ENCODE peak calls at places on chromosome 11, in four cellular contexts. One of them, this sample, is unnamed.
A peak's percentile ranks its signal among the peaks of the same experiment; 100 is the strongest.

GRCh38 chr11:118907749-118908106 is 18.0 kb downstream of the BCL9L start:
- DNase-seq in IMR-90: no peak
- DNase-seq in A549: no peak
- DNase-seq in K562: no peak
- DNase-seq in this sample: no peak

GRCh38 chr11:131629925-131630324 is 259.5 kb downstream of the NTM start:
- DNase-seq in IMR-90: no peak
- DNase-seq in A549: no peak
- DNase-seq in K562: no peak
- DNase-seq in this sample: no peak

GRCh38 chr11:118217575-118217974 is 7.2 kb downstream of the JAML start:
- DNase-seq in IMR-90: no peak
- DNase-seq in A549: no peak
- DNase-seq in K562: no peak
- DNase-seq in this sample: no peak

GRCh38 chr11:41978951-41979350 is 519.5 kb upstream of the LRRC4C start:
- DNase-seq in IMR-90: no peak
- DNase-seq in A549: no peak
- DNase-seq in K562: no peak
- DNase-seq in this sample: no peak

GRCh38 chr11:19697721-19698121 is 14.9 kb upstream of the NAV2 start:
- DNase-seq in IMR-90: no peak
- DNase-seq in A549: no peak
- DNase-seq in K562: no peak
- DNase-seq in this sample: no peak

GRCh38 chr11:100831929-100832480 is 144.9 kb downstream of the ARHGAP42 start:
- DNase-seq in IMR-90: no peak
- DNase-seq in A549: no peak
- DNase-seq in K562: no peak
- DNase-seq in this sample: no peak

GRCh38 chr11:12547953-12548650 is 126.1 kb upstream of the TEAD1 start:
- DNase-seq in IMR-90: no peak
- DNase-seq in A549: no peak
- DNase-seq in K562: no peak
- DNase-seq in this sample: no peak

GRCh38 chr11:132087148-132087547 is 716.7 kb downstream of the NTM start:
- DNase-seq in IMR-90: no peak
- DNase-seq in A549: no peak
- DNase-seq in K562: no peak
- DNase-seq in this sample: no peak

GRCh38 chr11:121449123-121449522 is 3.0 kb upstream of the SORL1 start:
- DNase-seq in IMR-90: no peak
- DNase-seq in A549: no peak
- DNase-seq in K562: no peak
- DNase-seq in this sample: no peak

GRCh38 chr11:14422052-14422813 is 63.2 kb upstream of the RRAS2 start:
- DNase-seq in IMR-90: peak; percentile 100
- DNase-seq in A549: peak; percentile 85
- DNase-seq in K562: peak; percentile 59
- DNase-seq in this sample: no peak

GRCh38 chr11:70603756-70604211 is 205.5 kb downstream of the CTTN start:
- DNase-seq in IMR-90: no peak
- DNase-seq in A549: no peak
- DNase-seq in K562: no peak
- DNase-seq in this sample: no peak

DNA sequence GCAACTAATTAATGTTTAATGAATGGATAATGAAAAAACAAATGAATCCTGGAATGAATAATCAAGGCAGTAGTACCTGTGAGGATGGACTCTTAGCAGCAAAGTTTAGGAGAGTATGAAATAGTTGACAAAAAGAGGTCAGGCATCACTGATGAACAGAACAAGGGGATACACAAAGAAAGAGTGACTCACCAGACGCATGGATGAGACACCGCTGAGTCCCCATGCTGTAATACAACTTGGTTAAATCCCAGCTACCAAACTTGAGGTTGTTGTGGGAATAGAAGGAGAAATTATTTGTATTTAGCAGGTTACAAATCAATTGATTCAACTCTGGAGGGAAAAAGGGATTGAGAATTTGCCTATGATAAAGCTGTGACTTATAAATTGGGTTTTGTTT is 976.9 kb upstream of the TENM4 start:
- DNase-seq in IMR-90: no peak
- DNase-seq in A549: no peak
- DNase-seq in K562: no peak
- DNase-seq in this sample: no peak
- TF ChIP-seq ELK1 in IMR-90: no peak
- TF ChIP-seq ELK1 in A549: no peak
- TF ChIP-seq ELK1 in K562: no peak
- TF ChIP-seq ELK1 in this sample: no peak

DNA sequence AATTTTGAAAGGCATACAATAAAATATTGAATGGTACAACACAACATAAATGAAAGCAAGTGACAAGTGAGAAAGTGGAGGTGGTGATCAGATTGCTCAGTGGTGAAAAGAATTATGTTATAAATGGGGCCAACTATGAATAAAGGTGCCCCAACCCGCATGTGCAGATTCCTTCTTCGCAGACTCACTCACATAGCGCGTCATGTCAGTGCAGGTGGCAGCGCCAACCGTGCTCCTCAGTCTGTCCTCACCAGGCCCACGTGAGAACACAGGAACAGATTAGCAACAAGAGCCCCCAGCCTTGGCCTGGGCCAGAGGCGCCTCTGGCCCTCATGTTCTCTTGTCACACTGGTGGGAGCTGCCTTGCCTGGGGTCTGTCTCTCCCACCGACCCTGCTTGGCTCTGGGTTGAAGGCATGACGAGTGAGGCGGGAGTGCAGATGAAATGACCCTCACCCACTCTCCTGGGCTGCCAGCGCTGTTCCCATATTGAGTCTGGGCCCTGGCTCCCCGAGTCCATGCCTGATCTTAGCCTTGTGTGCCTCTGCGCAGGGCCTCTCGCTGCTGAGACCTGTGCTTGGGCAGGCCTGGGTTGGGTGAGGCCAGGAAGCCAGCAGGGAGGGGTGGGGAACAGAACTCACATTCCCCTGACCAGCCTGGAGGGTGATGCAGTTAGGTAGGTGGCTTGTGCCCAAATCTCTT is 6.4 kb downstream of the ATG16L2 start:
- DNase-seq in IMR-90: no peak
- DNase-seq in A549: no peak
- DNase-seq in K562: no peak
- DNase-seq in this sample: no peak
- H3K4me1 ChIP-seq in IMR-90: peaks cover 13% of the 10 kb centered on the region
- H3K4me1 ChIP-seq in A549: peaks cover 7% of the 10 kb centered on the region
- H3K4me1 ChIP-seq in K562: peaks cover 12% of the 10 kb centered on the region
- H3K4me1 ChIP-seq in this sample: peaks cover 24% of the 10 kb centered on the region

DNA sequence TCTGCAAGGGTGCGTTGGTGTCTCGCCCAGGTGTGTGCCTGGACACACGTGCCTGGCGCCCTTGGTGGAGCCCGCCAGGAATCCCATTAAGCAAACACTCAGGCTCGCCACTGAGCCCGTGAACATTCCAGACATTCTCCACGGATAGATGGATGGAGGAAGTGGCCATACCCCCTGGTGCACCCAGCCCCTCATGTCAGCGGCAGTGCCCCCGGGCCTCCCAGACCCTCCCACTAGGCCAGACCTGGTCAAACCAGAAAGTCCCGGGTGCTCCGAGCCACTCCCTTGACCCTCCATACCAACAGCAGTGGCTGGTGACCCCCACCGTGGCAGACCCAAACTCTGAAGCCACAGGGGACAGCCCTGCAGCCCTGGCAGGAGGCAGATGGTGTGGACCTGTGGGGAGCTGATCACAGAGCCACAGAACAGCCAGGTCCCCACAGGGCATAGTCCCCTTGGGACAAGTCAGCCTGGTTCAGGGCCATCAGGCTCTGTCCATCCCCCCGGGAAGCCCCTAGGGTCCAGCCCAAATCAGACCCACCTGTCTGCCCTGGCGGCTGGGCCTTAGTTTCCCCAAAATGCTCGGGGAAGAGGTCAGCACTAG is 1.9 kb downstream of the EPS8L2 start:
- DNase-seq in IMR-90: no peak
- DNase-seq in A549: no peak
- DNase-seq in K562: no peak
- DNase-seq in this sample: no peak
- TF ChIP-seq ELK1 in IMR-90: no peak
- TF ChIP-seq ELK1 in A549: no peak
- TF ChIP-seq ELK1 in K562: no peak
- TF ChIP-seq ELK1 in this sample: no peak

GRCh38 chr11:27757953-27758352 is 57.7 kb upstream of the BDNF start:
- DNase-seq in IMR-90: peak; percentile 75
- DNase-seq in A549: no peak
- DNase-seq in K562: no peak
- DNase-seq in this sample: no peak

DNA sequence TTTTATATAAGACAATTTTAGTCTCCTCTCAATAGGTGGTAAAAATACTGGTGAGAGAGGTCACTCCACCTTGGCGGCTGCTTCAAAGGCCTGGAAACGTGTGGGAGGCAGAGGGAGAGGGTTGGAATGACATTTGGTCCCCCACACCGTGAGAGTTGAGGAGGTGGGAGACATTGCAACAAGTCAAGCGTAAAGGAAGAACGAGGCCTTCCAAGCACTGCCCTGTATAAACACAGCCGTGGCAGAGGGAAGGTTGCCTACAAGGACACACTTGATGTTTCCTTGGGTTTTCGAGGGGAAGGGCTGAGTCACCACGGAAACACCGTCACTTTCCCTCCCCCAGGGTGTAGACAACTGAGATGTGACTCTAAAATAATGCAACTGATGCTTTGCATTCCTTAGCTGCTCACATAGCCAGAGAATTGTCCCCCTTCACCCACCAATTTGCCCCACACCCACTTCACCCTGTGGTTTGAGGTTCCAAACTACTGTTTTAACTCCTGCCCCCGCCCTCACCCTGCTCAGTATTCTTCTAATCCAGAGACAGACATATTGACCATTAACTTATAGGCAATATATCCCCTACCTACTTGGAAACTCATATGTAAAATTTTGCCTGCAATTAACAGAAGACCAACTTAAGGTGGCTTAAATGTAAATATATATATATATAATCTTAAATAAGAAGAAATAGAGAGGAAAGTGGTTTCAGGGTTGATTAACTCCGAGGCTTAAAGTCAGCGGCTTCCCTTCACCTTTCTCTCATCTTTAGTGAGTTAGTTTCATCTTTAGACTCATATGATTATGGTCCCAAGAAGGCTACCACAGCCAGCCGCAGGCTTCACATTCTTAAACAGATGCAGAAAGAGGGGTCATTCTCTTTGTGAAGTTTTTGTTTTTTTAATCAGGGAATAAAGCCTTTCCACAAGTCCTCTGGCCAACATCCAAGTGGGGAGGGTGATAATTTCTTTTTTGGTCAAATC is 54.1 kb upstream of the BDNF start:
- DNase-seq in IMR-90: peak; percentile 75
- DNase-seq in A549: no peak
- DNase-seq in K562: no peak
- DNase-seq in this sample: no peak
- H3K4me1 ChIP-seq in IMR-90: peaks cover 2% of the 10 kb centered on the region
- H3K4me1 ChIP-seq in A549: peaks cover 3% of the 10 kb centered on the region
- H3K4me1 ChIP-seq in K562: no peaks in the 10 kb centered on the region
- H3K4me1 ChIP-seq in this sample: no peaks in the 10 kb centered on the region

DNA sequence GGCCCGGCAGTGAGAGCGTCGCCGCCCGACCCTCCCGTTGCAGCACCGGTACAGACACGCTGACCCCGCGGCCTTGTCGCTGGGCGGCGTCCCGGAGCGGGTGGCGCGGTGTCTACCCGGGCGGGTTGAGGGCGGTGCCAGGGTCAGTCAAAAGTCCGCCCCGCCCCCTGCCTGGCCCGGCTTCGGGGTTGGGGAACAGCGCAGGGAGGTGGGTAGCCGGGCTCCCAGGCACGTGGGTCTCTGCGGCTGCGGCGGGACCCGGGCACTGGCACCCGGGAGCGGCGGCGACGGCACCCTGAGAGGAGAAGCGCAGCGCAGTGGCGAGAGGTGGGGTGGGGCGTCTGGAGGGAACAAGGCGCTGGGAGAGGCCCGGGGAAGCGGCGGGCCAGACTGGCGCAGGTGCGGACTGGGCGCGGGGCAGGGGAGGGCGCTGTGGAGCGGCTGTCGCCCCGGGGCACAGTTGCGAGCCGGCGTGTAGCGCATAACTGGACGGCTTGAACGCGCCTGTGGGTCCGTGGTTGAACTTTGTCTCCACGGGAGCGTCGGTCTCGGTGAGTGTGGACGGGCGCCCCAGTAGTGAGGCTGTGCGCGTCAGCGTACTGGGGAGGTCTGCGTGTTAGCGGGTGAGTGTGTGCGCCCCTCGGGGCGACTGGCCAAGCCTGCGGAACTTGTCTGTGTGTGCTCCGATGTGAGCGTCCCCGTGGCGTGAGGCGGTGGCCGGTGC is at the start of gene P2RY2:
- DNase-seq in IMR-90: no peak
- DNase-seq in A549: peak; percentile 82
- DNase-seq in K562: no peak
- DNase-seq in this sample: no peak
- TF ChIP-seq ELK1 in IMR-90: no peak
- TF ChIP-seq ELK1 in A549: no peak
- TF ChIP-seq ELK1 in K562: no peak
- TF ChIP-seq ELK1 in this sample: no peak

DNA sequence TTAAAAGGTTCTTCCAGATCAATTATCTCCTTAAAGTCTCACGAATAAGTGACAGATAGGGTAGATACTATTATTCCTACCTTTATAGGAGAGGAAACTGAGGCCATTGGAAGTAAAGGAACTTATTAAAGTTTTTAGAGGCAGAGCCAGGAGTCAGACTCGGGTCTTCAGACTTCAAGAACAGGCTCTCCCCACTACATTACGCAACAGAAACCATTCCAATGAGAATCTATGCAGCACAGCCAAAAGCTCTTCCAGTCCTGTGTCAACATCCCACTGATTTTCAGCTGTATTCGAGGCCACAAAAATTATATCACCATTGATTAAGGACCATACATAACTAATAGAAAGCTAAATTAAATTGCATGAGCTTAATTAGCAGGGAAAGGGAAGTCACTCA is 77.4 kb downstream of the RELT start:
- DNase-seq in IMR-90: peak; percentile 39
- DNase-seq in A549: no peak
- DNase-seq in K562: no peak
- DNase-seq in this sample: no peak
- H3K4me1 ChIP-seq in IMR-90: no peaks in the 10 kb centered on the region
- H3K4me1 ChIP-seq in A549: no peaks in the 10 kb centered on the region
- H3K4me1 ChIP-seq in K562: no peaks in the 10 kb centered on the region
- H3K4me1 ChIP-seq in this sample: no peaks in the 10 kb centered on the region

DNA sequence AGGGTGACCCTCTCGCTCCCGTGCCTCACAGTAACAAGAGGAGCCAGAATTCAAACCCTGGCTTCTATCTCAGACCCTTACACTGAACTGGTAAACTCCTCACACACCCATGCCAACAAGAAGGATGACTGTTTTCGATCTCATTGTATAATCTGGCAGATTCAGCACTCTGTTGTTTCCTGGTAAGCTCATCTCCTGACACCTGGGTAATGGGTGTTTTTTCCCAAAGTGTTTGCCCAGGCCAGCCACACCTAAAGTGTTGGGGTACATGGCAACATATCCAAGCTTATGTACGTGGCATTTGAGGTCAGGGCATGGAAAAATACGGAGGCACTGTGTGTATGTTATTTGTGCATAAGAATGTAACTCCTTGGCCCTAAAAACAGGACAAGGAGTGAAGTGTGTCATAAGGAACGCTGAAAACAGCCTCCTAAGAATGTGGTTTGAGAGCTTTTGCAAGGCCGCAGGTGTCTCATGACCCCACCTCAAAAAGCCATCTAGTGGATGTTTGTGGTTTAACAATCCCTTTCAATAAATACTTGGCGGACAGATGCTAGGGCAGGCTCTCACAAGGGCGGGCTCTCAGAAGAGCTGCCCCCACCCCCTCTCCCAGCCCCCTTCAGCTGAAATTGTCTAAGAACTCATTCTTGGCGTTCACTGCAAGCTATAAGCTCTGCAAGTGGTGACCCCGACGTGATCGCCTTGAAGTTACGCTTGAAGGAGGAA is at the start of gene MS4A15:
- DNase-seq in IMR-90: no peak
- DNase-seq in A549: peak; percentile 41
- DNase-seq in K562: peak; percentile 57
- DNase-seq in this sample: no peak
- TF ChIP-seq ELK1 in IMR-90: no peak
- TF ChIP-seq ELK1 in A549: no peak
- TF ChIP-seq ELK1 in K562: no peak
- TF ChIP-seq ELK1 in this sample: no peak